ENCODE peak calls at places on chromosomes 3 and 15, in ten cellular contexts. V is IMR-90; M is CD8-positive, alpha-beta T cell; A is breast epithelium; T is hepatocyte; H is aorta; Y is ovary; O is psoas muscle; R is Karpas-422; G is AG04450. N is an unnamed sample. For H3K9me3, the result is how much of the 10 kb centered on the place peaks cover.

GRCh38 chr3:146464005-146464595 is 5.3 kb downstream of the PLSCR2 start:
- DNase-seq in V (peak), M (no peak), A (no peak), T (no peak), H (no peak), Y (no peak), O (no peak), R (no peak), G (no peak), N (no peak)

GRCh38 chr3:129514563-129514962 is 13.9 kb upstream of the RHO start:
- DNase-seq in V (no peak), M (no peak), A (no peak), T (no peak), H (no peak), Y (no peak), O (no peak), R (no peak), G (no peak), N (no peak)

GRCh38 chr3:190120161-190121060 is at the start of gene P3H2:
- DNase-seq in V (peak), M (no peak), A (peak), T (peak), H (peak), Y (peak), O (peak), R (no peak), G (peak), N (no peak)

GRCh38 chr3:56976666-56977560 is 83.6 kb upstream of the SPATA12 start:
- DNase-seq in V (peak), M (no peak), A (no peak), T (peak), H (no peak), Y (peak), O (no peak), R (peak), G (no peak), N (no peak)

GRCh38 chr15:66290007-66290406 is 3.4 kb upstream of the DIS3L start:
- DNase-seq in V (no peak), M (no peak), A (no peak), T (no peak), H (no peak), Y (no peak), O (no peak), R (no peak), G (no peak), N (no peak)

GRCh38 chr3:195612075-195612800 is 28.5 kb upstream of the APOD start:
- DNase-seq in V (no peak), M (no peak), A (peak), T (no peak), H (no peak), Y (no peak), O (peak), R (no peak), G (no peak), N (no peak)

GRCh38 chr3:37941608-37942540 is 48.7 kb upstream of the VILL start:
- DNase-seq in V (no peak), M (no peak), A (no peak), T (no peak), H (no peak), Y (no peak), O (no peak), R (no peak), G (no peak), N (no peak)

GRCh38 chr3:69511361-69511760 is 125.5 kb upstream of the FRMD4B start:
- DNase-seq in V (no peak), M (no peak), A (no peak), T (no peak), H (no peak), Y (no peak), O (no peak), R (no peak), G (no peak), N (no peak)

GRCh38 chr3:70556056-70556455 is 243.6 kb upstream of the MDFIC2 start:
- DNase-seq in V (peak), M (no peak), A (no peak), T (no peak), H (no peak), Y (no peak), O (no peak), R (no peak), G (no peak), N (no peak)

GRCh38 chr15:31273258-31273941 is 53.2 kb upstream of the KLF13 start:
- DNase-seq in V (no peak), M (no peak), A (peak), T (peak), H (peak), Y (no peak), O (peak), R (no peak), G (no peak), N (no peak)

GRCh38 chr15:64288999-64289398 is 67.0 kb downstream of the CSNK1G1 start:
- DNase-seq in V (no peak), M (no peak), A (no peak), T (no peak), H (no peak), Y (no peak), O (no peak), R (no peak), G (no peak), N (no peak)

GRCh38 chr3:196969660-196970546 is 1.3 kb upstream of the PIGZ start:
- DNase-seq in V (peak), M (peak), A (no peak), T (peak), H (peak), Y (peak), O (peak), R (peak), G (no peak), N (peak)

GRCh38 chr15:68192804-68193521 is 12.2 kb downstream of the CALML4 start:
- DNase-seq in V (no peak), M (no peak), A (no peak), T (peak), H (no peak), Y (no peak), O (peak), R (no peak), G (no peak), N (no peak)

GRCh38 chr15:77027697-77028450 is 32.9 kb downstream of the PSTPIP1 start:
- DNase-seq in V (no peak), M (peak), A (no peak), T (no peak), H (peak), Y (peak), O (peak), R (no peak), G (no peak), N (peak)

GRCh38 chr3:178084938-178085816 is 451.1 kb upstream of the KCNMB2 start:
- DNase-seq in V (peak), M (peak), A (peak), T (peak), H (peak), Y (peak), O (peak), R (no peak), G (peak), N (no peak)

GRCh38 chr3:62379206-62379834 is 6.0 kb upstream of the FEZF2 start:
- DNase-seq in V (no peak), M (no peak), A (no peak), T (no peak), H (no peak), Y (no peak), O (no peak), R (no peak), G (no peak), N (no peak)

GRCh38 chr3:36919439-36920160 is 25.3 kb downstream of the TRANK1 start:
- DNase-seq in V (no peak), M (no peak), A (no peak), T (peak), H (no peak), Y (no peak), O (no peak), R (no peak), G (no peak), N (no peak)

GRCh38 chr3:151979914-151980313 is 106.5 kb downstream of the SUCNR1 start:
- DNase-seq in V (no peak), M (no peak), A (no peak), T (no peak), H (no peak), Y (no peak), O (no peak), R (no peak), G (no peak), N (no peak)

GRCh38 chr3:41701196-41701698 is 260.7 kb downstream of the ULK4 start:
- DNase-seq in V (no peak), M (no peak), A (no peak), T (no peak), H (no peak), Y (no peak), O (no peak), R (no peak), G (no peak), N (no peak)

GRCh38 chr15:63663906-63664305 is 66.7 kb downstream of the FBXL22 start:
- DNase-seq in V (peak), M (no peak), A (no peak), T (no peak), H (no peak), Y (no peak), O (no peak), R (no peak), G (no peak), N (no peak)

GRCh38 chr3:75395601-75396315 is 268.4 kb upstream of the FRG2C start:
- DNase-seq in V (no peak), M (no peak), A (no peak), T (no peak), H (no peak), Y (no peak), O (no peak), R (no peak), G (no peak), N (no peak)

GRCh38 chr3:123163146-123163545 is 38.6 kb upstream of the SEC22A start:
- DNase-seq in V (no peak), M (no peak), A (no peak), T (no peak), H (no peak), Y (no peak), O (no peak), R (no peak), G (no peak), N (no peak)

GRCh38 chr3:155481089-155481488 is 187.6 kb upstream of the STRIT1 start:
- DNase-seq in V (no peak), M (no peak), A (no peak), T (no peak), H (no peak), Y (no peak), O (no peak), R (no peak), G (no peak), N (no peak)

GRCh38 chr3:167710552-167710951 is 24.1 kb downstream of the PDCD10 start:
- DNase-seq in V (no peak), M (no peak), A (no peak), T (no peak), H (no peak), Y (no peak), O (no peak), R (no peak), G (no peak), N (no peak)

GRCh38 chr15:42584031-42584765 is 8.8 kb downstream of the STARD9 start:
- DNase-seq in V (peak), M (no peak), A (no peak), T (no peak), H (no peak), Y (no peak), O (no peak), R (no peak), G (no peak), N (no peak)

GRCh38 chr3:52028572-52028971 is 27.8 kb downstream of the DUSP7 start:
- DNase-seq in V (peak), M (no peak), A (no peak), T (no peak), H (no peak), Y (no peak), O (peak), R (no peak), G (no peak), N (no peak)

GRCh38 chr3:39577541-39577940 is 110.1 kb downstream of the MOBP start:
- DNase-seq in V (no peak), M (no peak), A (no peak), T (no peak), H (no peak), Y (no peak), O (no peak), R (peak), G (no peak), N (no peak)

GRCh38 chr3:115348951-115349745 is 202.1 kb upstream of the ZBTB20 start:
- DNase-seq in V (no peak), M (no peak), A (no peak), T (no peak), H (no peak), Y (no peak), O (no peak), R (no peak), G (no peak), N (no peak)

GRCh38 chr15:32994810-32995424 is 199.6 kb downstream of the FMN1 start:
- DNase-seq in V (peak), M (no peak), A (no peak), T (peak), H (no peak), Y (no peak), O (no peak), R (peak), G (no peak), N (no peak)

GRCh38 chr3:126983653-126984390 is 907 bp downstream of the PLXNA1 start:
- DNase-seq in V (no peak), M (peak), A (no peak), T (peak), H (no peak), Y (peak), O (no peak), R (no peak), G (no peak), N (peak)

GRCh38 chr15:33311312-33311971 is 675 bp downstream of the RYR3 start:
- DNase-seq in V (no peak), M (no peak), A (no peak), T (no peak), H (peak), Y (no peak), O (no peak), R (no peak), G (no peak), N (no peak)

GRCh38 chr15:80494311-80494710 is 90.1 kb downstream of the ARNT2 start:
- DNase-seq in V (peak), M (no peak), A (no peak), T (no peak), H (no peak), Y (no peak), O (no peak), R (no peak), G (no peak), N (no peak)

GRCh38 chr15:86062646-86063193 is 17.0 kb upstream of the AGBL1 start:
- DNase-seq in V (no peak), M (no peak), A (no peak), T (no peak), H (no peak), Y (no peak), O (no peak), R (no peak), G (no peak), N (no peak)

GRCh38 chr3:62090066-62090465 is 283.3 kb downstream of the FEZF2 start:
- DNase-seq in V (no peak), M (no peak), A (no peak), T (no peak), H (no peak), Y (no peak), O (no peak), R (no peak), G (no peak), N (no peak)

GRCh38 chr3:140434261-140434905 is 243.5 kb upstream of the TRIM42 start:
- DNase-seq in V (no peak), M (no peak), A (no peak), T (no peak), H (no peak), Y (no peak), O (no peak), R (no peak), G (no peak), N (no peak)

GRCh38 chr3:52315006-52315405 is 1.1 kb upstream of the DNAH1 start:
- DNase-seq in V (no peak), M (no peak), A (no peak), T (no peak), H (no peak), Y (no peak), O (no peak), R (no peak), G (no peak), N (no peak)

GRCh38 chr15:22227411-22227810 is 147.1 kb downstream of the OR4M2 start:
- DNase-seq in V (no peak), M (no peak), A (peak), T (no peak), H (no peak), Y (no peak), O (no peak), R (no peak), G (no peak), N (no peak)
- H3K9me3 ChIP-seq in V (half or more), M (under half), A (under half), T (under half), H (under half), Y (under half), O (under half), R (under half), G (half or more), N (under half)

GRCh38 chr3:104429727-104430126 is 937.0 kb upstream of the ALCAM start:
- DNase-seq in V (no peak), M (no peak), A (no peak), T (no peak), H (no peak), Y (no peak), O (no peak), R (no peak), G (no peak), N (no peak)
- H3K9me3 ChIP-seq in V (under half), M (under half), A (under half), T (under half), H (under half), Y (under half), O (under half), R (under half), G (under half), N (under half)

GRCh38 chr15:52111517-52112202 is 915 bp downstream of the BCL2L10 start:
- DNase-seq in V (no peak), M (no peak), A (no peak), T (no peak), H (no peak), Y (no peak), O (no peak), R (no peak), G (no peak), N (no peak)

GRCh38 chr15:52107238-52107637 is 5.3 kb downstream of the BCL2L10 start:
- DNase-seq in V (no peak), M (no peak), A (no peak), T (no peak), H (no peak), Y (no peak), O (no peak), R (no peak), G (no peak), N (no peak)

GRCh38 chr15:52112203-52112750 is 298 bp downstream of the BCL2L10 start:
- DNase-seq in V (no peak), M (peak), A (peak), T (peak), H (no peak), Y (peak), O (no peak), R (no peak), G (no peak), N (peak)

GRCh38 chr15:52106641-52107040 is 5.9 kb downstream of the BCL2L10 start:
- DNase-seq in V (no peak), M (no peak), A (no peak), T (no peak), H (no peak), Y (no peak), O (no peak), R (no peak), G (no peak), N (no peak)

DNA sequence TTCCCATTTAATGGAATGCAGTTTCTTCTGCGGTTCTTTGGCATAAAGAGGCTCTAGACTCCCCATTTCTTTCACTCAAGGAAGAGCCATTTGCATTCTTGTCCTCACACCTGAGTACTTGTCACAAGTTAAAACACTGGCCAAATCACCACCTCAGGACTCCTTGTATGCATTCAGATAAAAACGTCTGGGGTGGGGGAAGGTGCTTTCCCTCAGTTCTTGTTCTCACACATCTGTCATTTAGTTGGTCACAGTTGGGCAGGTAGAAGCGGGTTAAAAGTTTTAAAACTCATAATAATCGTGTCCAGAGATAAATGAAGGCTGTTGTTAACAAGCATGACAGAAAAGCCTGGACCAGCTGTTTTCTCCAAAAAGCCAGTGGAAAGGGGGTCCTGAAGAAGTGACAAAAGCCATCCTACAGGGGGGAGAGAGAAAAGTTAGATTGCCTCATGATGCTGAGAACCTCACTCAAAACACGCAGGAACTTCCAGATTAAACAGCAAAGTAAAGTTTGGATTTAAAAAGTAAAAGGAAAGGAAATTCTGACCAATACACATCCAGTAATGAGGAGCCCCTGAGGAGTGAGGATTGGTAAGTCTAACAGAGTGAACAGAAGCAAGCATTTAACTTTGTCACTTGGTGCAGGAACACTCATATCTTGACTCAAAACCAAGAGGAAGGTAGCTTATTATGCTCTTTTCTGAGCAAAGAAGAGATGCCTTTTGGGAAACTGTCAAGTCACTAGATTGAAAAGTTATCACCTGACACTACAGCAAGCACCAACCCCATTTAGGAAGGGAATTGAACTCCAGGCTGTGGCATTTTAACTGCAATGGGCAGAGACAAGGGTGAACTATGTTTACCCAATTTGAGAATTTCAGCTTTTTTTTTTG is 2.8 kb downstream of the BCL2L10 start:
- DNase-seq in V (no peak), M (no peak), A (no peak), T (no peak), H (no peak), Y (no peak), O (no peak), R (no peak), G (no peak), N (no peak)
- H3K9me3 ChIP-seq in V (under half), M (under half), A (under half), T (under half), H (under half), Y (under half), O (under half), R (under half), G (under half), N (under half)

GRCh38 chr15:25094519-25094918 is 139.7 kb downstream of the SNRPN start:
- DNase-seq in V (no peak), M (no peak), A (no peak), T (no peak), H (no peak), Y (no peak), O (no peak), R (no peak), G (no peak), N (no peak)

GRCh38 chr15:25092661-25093060 is 137.9 kb downstream of the SNRPN start:
- DNase-seq in V (peak), M (no peak), A (no peak), T (no peak), H (no peak), Y (no peak), O (no peak), R (no peak), G (no peak), N (no peak)

GRCh38 chr15:25093455-25094029 is 138.8 kb downstream of the SNRPN start:
- DNase-seq in V (no peak), M (no peak), A (no peak), T (no peak), H (no peak), Y (no peak), O (no peak), R (no peak), G (no peak), N (no peak)

GRCh38 chr15:25094066-25094465 is 139.3 kb downstream of the SNRPN start:
- DNase-seq in V (no peak), M (no peak), A (no peak), T (no peak), H (no peak), Y (no peak), O (no peak), R (no peak), G (no peak), N (no peak)

DNA sequence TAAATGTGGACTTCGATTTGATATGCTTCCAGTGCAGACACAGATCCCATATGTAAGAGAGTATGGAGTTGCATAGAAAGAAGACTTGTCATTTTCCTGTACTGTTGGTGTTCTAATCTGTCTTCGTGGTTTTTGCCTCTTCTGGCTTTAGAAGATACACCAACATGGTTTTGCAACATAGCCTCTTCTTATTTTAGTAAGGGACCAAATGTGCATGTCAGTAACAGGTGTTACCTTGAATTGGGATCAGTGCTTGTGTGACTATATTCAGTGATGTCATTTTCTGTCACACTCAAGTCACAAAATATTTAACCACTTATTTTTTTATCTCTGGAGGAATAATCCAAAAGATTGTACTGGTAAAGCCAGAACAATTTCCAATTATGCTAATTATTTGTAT is 140.4 kb downstream of the SNRPN start:
- DNase-seq in V (no peak), M (no peak), A (no peak), T (no peak), H (no peak), Y (no peak), O (no peak), R (no peak), G (no peak), N (no peak)
- H3K9me3 ChIP-seq in V (under half), M (under half), A (half or more), T (under half), H (under half), Y (under half), O (half or more), R (under half), G (under half), N (under half)

N was measured in T-helper 17 cell.